ENCODE peak calls at places on chromosomes 2 and 18, in four cellular contexts. M, L, E and R are unnamed samples.

GRCh38 chr2:232133078-232133477 is 171.6 kb downstream of the DIS3L2 start:
- DNase-seq in M (no peak), L (peak), E (no peak), R (no peak)

GRCh38 chr2:231332872-231333500 is 62.5 kb upstream of the B3GNT7 start:
- DNase-seq in M (no peak), L (no peak), E (no peak), R (no peak)

GRCh38 chr2:189393440-189394111 is 47.7 kb upstream of the WDR75 start:
- DNase-seq in M (no peak), L (peak), E (peak), R (no peak)

GRCh38 chr2:171404258-171404657 is 29.5 kb downstream of the METTL8 start:
- DNase-seq in M (no peak), L (no peak), E (peak), R (no peak)

GRCh38 chr2:119760876-119761275 is 1.2 kb downstream of the PTPN4 start:
- DNase-seq in M (no peak), L (peak), E (no peak), R (peak)

GRCh38 chr2:67652679-67653078 is 255.5 kb downstream of the ETAA1 start:
- DNase-seq in M (no peak), L (no peak), E (no peak), R (no peak)

GRCh38 chr18:48814490-48815181 is 136.1 kb downstream of the SMAD7 start:
- DNase-seq in M (no peak), L (no peak), E (no peak), R (no peak)

GRCh38 chr2:219441451-219442205 is 7.0 kb downstream of the SPEG start:
- DNase-seq in M (peak), L (no peak), E (no peak), R (no peak)

GRCh38 chr2:177692042-177692823 is 299.7 kb downstream of the AGPS start:
- DNase-seq in M (no peak), L (no peak), E (no peak), R (no peak)

GRCh38 chr2:73701968-73702665 is 35.0 kb downstream of the TPRKB start:
- DNase-seq in M (no peak), L (no peak), E (no peak), R (no peak)